ENCODE peak calls at places on chromosomes 12 and 14, in ten cellular contexts. Y is lung; Z is esophagus squamous epithelium; M is transverse colon; W is colonic mucosa; I is CD8-positive, alpha-beta T cell; S is OCI-LY7; V is cardiac muscle cell; L is hepatocyte; H is heart left ventricle. F is an unnamed sample.

GRCh38 chr14:66746316-66747006 is 238.5 kb downstream of the GPHN start:
- DNase-seq in Y (no peak), Z (no peak), M (no peak), W (no peak), I (no peak), S (peak; percentile 4), V (peak; percentile 75), L (peak; percentile 14), H (no peak), F (no peak)

GRCh38 chr12:3622021-3622731 is 130.7 kb downstream of the CRACR2A start:
- DNase-seq in Y (no peak), Z (no peak), M (no peak), W (no peak), I (no peak), S (no peak), V (no peak), L (no peak), H (no peak), F (no peak)

GRCh38 chr12:65656156-65656885 is 168.0 kb upstream of the HMGA2 start:
- DNase-seq in Y (no peak), Z (no peak), M (no peak), W (no peak), I (no peak), S (no peak), V (no peak), L (no peak), H (no peak), F (no peak)

GRCh38 chr12:1226951-1227350 is 235.9 kb downstream of the ERC1 start:
- DNase-seq in Y (no peak), Z (no peak), M (no peak), W (no peak), I (no peak), S (no peak), V (no peak), L (no peak), H (no peak), F (no peak)

GRCh38 chr12:66823857-66824570 is 145.1 kb upstream of the GRIP1 start:
- DNase-seq in Y (no peak), Z (no peak), M (no peak), W (no peak), I (no peak), S (no peak), V (no peak), L (peak; percentile 34), H (no peak), F (no peak)

GRCh38 chr12:47981496-47982260 is 18.3 kb downstream of the TMEM106C start:
- DNase-seq in Y (no peak), Z (no peak), M (peak; percentile 54), W (peak; percentile 64), I (no peak), S (no peak), V (no peak), L (no peak), H (no peak), F (no peak)

GRCh38 chr14:50008562-50009355 is 107.6 kb downstream of the VCPKMT start:
- DNase-seq in Y (no peak), Z (no peak), M (no peak), W (no peak), I (no peak), S (peak; percentile 77), V (no peak), L (no peak), H (no peak), F (no peak)

GRCh38 chr12:15146585-15146984 is 74.6 kb downstream of the RERG start:
- DNase-seq in Y (no peak), Z (no peak), M (no peak), W (no peak), I (no peak), S (no peak), V (peak; percentile 28), L (peak; percentile 37), H (no peak), F (no peak)

GRCh38 chr12:88617352-88617751 is 37.1 kb upstream of the KITLG start:
- DNase-seq in Y (no peak), Z (no peak), M (no peak), W (no peak), I (no peak), S (no peak), V (no peak), L (no peak), H (no peak), F (no peak)

GRCh38 chr14:104973215-104974145 is 4.7 kb downstream of the AHNAK2 start:
- DNase-seq in Y (peak; percentile 82), Z (no peak), M (peak; percentile 87), W (peak; percentile 74), I (no peak), S (no peak), V (peak; percentile 95), L (peak; percentile 93), H (peak; percentile 90), F (peak; percentile 91)

GRCh38 chr12:22562187-22563028 is 18.1 kb upstream of the C2CD5 start:
- DNase-seq in Y (no peak), Z (no peak), M (no peak), W (no peak), I (no peak), S (no peak), V (no peak), L (no peak), H (no peak), F (no peak)

GRCh38 chr12:11752403-11753150 is 103.1 kb downstream of the ETV6 start:
- DNase-seq in Y (no peak), Z (no peak), M (no peak), W (no peak), I (no peak), S (no peak), V (no peak), L (no peak), H (no peak), F (no peak)

GRCh38 chr12:76552343-76552938 is 7.1 kb downstream of the OSBPL8 start:
- DNase-seq in Y (no peak), Z (no peak), M (no peak), W (no peak), I (no peak), S (no peak), V (peak; percentile 67), L (no peak), H (no peak), F (no peak)

GRCh38 chr12:66733839-66734238 is 55.0 kb upstream of the GRIP1 start:
- DNase-seq in Y (no peak), Z (no peak), M (no peak), W (no peak), I (no peak), S (no peak), V (no peak), L (no peak), H (no peak), F (no peak)

GRCh38 chr12:108856428-108857157 is 790 bp downstream of the SSH1 start:
- DNase-seq in Y (peak; percentile 66), Z (no peak), M (peak; percentile 81), W (peak; percentile 84), I (peak; percentile 64), S (peak; percentile 26), V (peak; percentile 71), L (peak; percentile 76), H (peak; percentile 87), F (peak; percentile 75)

DNA sequence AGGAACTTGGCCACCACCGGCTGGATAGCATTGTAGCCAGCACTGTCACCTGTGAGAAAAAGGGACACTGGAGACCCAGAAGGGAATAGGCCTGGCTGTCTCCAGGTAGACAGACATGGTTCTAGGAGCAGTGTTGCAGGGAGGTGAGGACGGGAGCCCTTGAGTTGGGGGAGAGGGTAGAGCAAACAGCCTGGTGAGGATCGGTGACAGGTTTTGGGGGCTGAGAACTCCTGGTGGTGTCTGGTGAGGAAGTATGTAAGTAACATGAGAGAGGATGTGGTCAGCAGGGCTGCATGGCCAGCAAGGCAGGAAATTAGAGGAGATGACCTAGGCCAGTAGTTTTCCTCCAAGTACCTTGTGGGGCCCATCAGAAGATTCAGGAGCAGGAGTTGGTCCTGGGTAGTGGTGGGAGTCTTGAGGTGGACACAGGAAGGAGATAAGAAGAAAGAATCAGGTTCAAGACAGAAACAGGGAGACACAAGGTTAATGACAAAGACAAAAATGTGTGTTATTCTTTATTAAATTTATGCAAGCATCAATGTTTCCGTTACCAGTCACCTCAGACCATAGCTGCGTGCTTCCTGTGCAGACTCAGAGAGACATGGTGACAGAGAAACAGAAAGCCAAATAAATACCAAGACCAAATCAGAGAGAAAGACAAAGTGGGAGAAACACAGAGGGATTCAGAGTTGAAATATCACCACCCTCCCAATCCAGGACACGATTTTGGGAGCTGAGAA is at the start of gene ARHGAP9:
- DNase-seq in Y (no peak), Z (no peak), M (no peak), W (no peak), I (peak; percentile 70), S (peak; percentile 79), V (no peak), L (no peak), H (no peak), F (peak; percentile 76)
- H3K4me3 ChIP-seq in Y (no peak within 1 kb of the TSS), Z (peak within 1 kb of the TSS; percentile 42), M (no peak within 1 kb of the TSS), W (no peak within 1 kb of the TSS), I (peak within 1 kb of the TSS; percentile 83), S (peak within 1 kb of the TSS; percentile 76), V (no peak within 1 kb of the TSS), L (no peak within 1 kb of the TSS), H (peak within 1 kb of the TSS; percentile 50), F (peak within 1 kb of the TSS; percentile 44)

GRCh38 chr12:32134144-32134888 is 27.7 kb downstream of the BICD1 start:
- DNase-seq in Y (no peak), Z (no peak), M (peak; percentile 14), W (no peak), I (peak; percentile 49), S (peak; percentile 77), V (peak; percentile 43), L (no peak), H (no peak), F (peak; percentile 40)
- TF ChIP-seq CTCF in Y (no peak), Z (no peak), M (no peak), W (no peak), I (no peak), S (peak; percentile 47), V (no peak), L (no peak), H (no peak), F (no peak)

DNA sequence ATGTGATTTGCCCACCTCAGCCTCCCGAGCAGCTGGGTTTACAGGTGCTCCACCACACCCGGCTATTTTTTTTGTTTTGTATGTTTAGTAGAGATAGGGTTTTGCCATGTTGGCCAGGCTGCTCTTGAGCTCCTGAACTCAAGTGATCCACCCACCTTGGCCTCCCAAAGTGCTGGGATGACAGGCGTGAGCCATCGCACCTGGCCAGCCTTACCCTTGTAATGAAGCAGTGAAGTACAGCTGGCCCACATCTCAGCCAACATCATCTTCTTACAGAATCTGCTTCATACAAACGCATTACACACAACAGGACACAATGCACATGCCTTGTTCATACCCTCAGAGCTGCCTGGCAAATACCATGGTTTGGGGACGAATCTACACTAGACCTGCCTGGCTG is 31.3 kb upstream of the CHFR start:
- DNase-seq in Y (no peak), Z (no peak), M (no peak), W (no peak), I (no peak), S (no peak), V (no peak), L (no peak), H (no peak), F (no peak)
- H3K36me3 ChIP-seq in Y (no peaks in the 10 kb centered on the region), Z (no peaks in the 10 kb centered on the region), M (peaks cover 6% of the 10 kb centered on the region), W (no peaks in the 10 kb centered on the region), I (no peaks in the 10 kb centered on the region), S (no peaks in the 10 kb centered on the region), V (no peaks in the 10 kb centered on the region), L (no peaks in the 10 kb centered on the region), H (peaks cover 30% of the 10 kb centered on the region), F (no peaks in the 10 kb centered on the region)

DNA sequence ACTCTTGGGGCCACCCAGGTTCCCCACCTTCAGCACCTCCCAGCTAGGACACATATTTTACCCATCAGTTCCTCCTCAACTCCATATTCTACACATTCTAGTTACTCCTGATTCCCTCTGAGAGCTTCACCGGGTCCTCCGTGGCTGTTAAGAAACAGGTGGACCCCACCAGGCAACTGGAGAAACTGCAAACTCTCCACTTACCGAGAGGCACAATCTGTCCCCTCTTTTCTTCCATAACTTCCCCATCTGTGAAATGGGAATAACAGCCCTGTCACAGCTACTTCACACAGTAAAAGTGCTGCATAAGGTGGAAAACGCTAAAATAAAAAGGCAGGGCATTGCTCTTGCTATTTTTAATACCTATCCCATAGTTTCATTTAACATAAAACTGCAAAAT is 1.5 kb downstream of the SLC7A8 start:
- DNase-seq in Y (no peak), Z (no peak), M (no peak), W (no peak), I (no peak), S (no peak), V (no peak), L (no peak), H (no peak), F (no peak)
- H3K4me3 ChIP-seq in Y (no peak overlapping the region), Z (peak overlapping the region; percentile 59), M (peak overlapping the region; percentile 48), W (peak overlapping the region; percentile 48), I (peak overlapping the region; percentile 83), S (peak overlapping the region; percentile 67), V (peak overlapping the region; percentile 58), L (peak overlapping the region; percentile 66), H (peak overlapping the region; percentile 59), F (peak overlapping the region; percentile 57)

F was measured in Peyer's patch.